ENCODE peak calls at places on chromosomes 3 and 15, in nine cellular contexts. H is left ventricle myocardium superior; V is upper lobe of right lung; W is RPMI7951; A is DMS153; M is SK-N-DZ; T is HFFc6; J is activated naive CD4-positive, alpha-beta T cell treated with Interleukin-2 at 50 U/mL for 16 hours; L is Ammon's horn. R is an unnamed sample.

GRCh38 chr3:80785475-80785874 is 976.0 kb downstream of the GBE1 start:
- DNase-seq in H (no peak), V (no peak), W (no peak), A (no peak), M (peak), T (no peak), J (no peak), L (peak), R (no peak)

GRCh38 chr3:41653575-41654239 is 308.2 kb downstream of the ULK4 start:
- DNase-seq in H (no peak), V (no peak), W (no peak), A (no peak), M (no peak), T (no peak), J (no peak), L (no peak), R (no peak)

GRCh38 chr15:88649286-88649733 is 10.5 kb downstream of the ISG20 start:
- DNase-seq in H (peak), V (no peak), W (peak), A (no peak), M (no peak), T (peak), J (peak), L (peak), R (peak)

GRCh38 chr15:64858136-64858535 is 16.4 kb downstream of the PLEKHO2 start:
- DNase-seq in H (no peak), V (no peak), W (no peak), A (no peak), M (no peak), T (no peak), J (no peak), L (no peak), R (no peak)

GRCh38 chr3:88589131-88589530 is 439.4 kb downstream of the C3orf38 start:
- DNase-seq in H (no peak), V (no peak), W (no peak), A (no peak), M (no peak), T (no peak), J (no peak), L (no peak), R (no peak)

GRCh38 chr3:78022232-78022631 is 982.3 kb downstream of the ROBO2 start:
- DNase-seq in H (no peak), V (no peak), W (no peak), A (no peak), M (peak), T (no peak), J (no peak), L (peak), R (no peak)

GRCh38 chr3:54861248-54862067 is 66.4 kb downstream of the LRTM1 start:
- DNase-seq in H (no peak), V (no peak), W (peak), A (no peak), M (peak), T (no peak), J (no peak), L (no peak), R (no peak)

GRCh38 chr3:23968467-23969184 is 23.5 kb downstream of the NR1D2 start:
- DNase-seq in H (no peak), V (no peak), W (peak), A (no peak), M (no peak), T (peak), J (no peak), L (no peak), R (no peak)

GRCh38 chr3:9248232-9249191 is 934 bp downstream of the SRGAP3 start:
- DNase-seq in H (no peak), V (no peak), W (peak), A (no peak), M (peak), T (no peak), J (no peak), L (peak), R (no peak)

GRCh38 chr15:80175436-80175835 is 22.6 kb downstream of the FAH start:
- DNase-seq in H (no peak), V (no peak), W (no peak), A (no peak), M (no peak), T (no peak), J (no peak), L (no peak), R (no peak)